ENCODE peak calls at places on chromosome 15, in four cellular contexts. T is right lobe of liver, F is esophagus muscularis mucosa, Y is body of pancreas. P is an unnamed sample. For H3K27me3, the result is how much of the 10 kb centered on the place peaks cover.

GRCh38 chr15:70752142-70752754 is 11.1 kb downstream of the UACA start:
- DNase-seq in T (no peak), F (no peak), Y (no peak), P (peak)

GRCh38 chr15:80866936-80867335 is 87.8 kb downstream of the CEMIP start:
- DNase-seq in T (no peak), F (no peak), Y (no peak), P (no peak)

GRCh38 chr15:28017423-28017924 is 81.6 kb downstream of the OCA2 start:
- DNase-seq in T (peak), F (peak), Y (no peak), P (no peak)

GRCh38 chr15:56679247-56679646 is 54.1 kb downstream of the ZNF280D start:
- DNase-seq in T (no peak), F (no peak), Y (no peak), P (no peak)

GRCh38 chr15:47987908-47988532 is 132.8 kb upstream of the SLC24A5 start:
- DNase-seq in T (no peak), F (no peak), Y (peak), P (peak)

GRCh38 chr15:83099290-83099689 is 8.2 kb upstream of the TM6SF1 start:
- DNase-seq in T (no peak), F (no peak), Y (no peak), P (no peak)

GRCh38 chr15:91302588-91303439 is 202.8 kb downstream of the SV2B start:
- DNase-seq in T (no peak), F (no peak), Y (peak), P (peak)

GRCh38 chr15:81492303-81492702 is 118.3 kb upstream of the TMC3 start:
- DNase-seq in T (no peak), F (no peak), Y (no peak), P (no peak)

GRCh38 chr15:31367730-31368344 is 41.2 kb downstream of the KLF13 start:
- DNase-seq in T (no peak), F (no peak), Y (no peak), P (no peak)

GRCh38 chr15:39594764-39595620 is 14.1 kb downstream of the THBS1 start:
- DNase-seq in T (no peak), F (no peak), Y (no peak), P (no peak)

DNA sequence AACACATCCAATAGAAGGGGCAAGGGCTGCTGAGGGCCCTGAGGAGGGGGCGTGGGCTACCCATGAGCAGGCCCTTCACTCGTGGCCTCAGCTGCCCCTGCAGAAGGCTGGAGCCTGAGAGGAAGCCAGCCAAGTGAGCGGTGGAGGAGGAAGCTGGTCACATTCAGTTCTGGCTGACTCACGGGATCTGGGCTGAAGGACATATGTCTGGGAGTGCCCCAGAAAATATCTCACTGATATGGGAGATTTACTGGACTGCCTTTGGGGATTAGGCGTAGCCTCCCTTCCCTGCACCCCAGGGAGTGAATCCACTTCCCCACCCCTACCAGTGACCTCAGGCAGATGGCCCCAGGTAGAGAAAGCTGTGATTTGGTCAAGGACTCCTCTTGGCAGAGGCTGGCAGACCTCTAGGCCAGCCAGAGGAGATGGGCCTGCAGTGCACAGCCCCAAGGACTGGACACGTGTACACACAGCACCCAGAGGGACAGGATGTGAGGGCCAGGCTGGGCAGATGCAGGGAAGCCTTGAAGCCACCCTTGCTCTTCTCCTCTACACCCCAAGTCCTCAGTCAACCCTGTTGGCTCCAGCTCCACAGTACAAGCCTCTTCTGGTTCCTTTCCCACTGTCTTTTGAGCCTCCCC is 14.2 kb upstream of the ANKDD1A start:
- DNase-seq in T (no peak), F (no peak), Y (peak), P (peak)
- TF ChIP-seq POLR2A in T (no peak), F (no peak), Y (no peak), P (no peak)

DNA sequence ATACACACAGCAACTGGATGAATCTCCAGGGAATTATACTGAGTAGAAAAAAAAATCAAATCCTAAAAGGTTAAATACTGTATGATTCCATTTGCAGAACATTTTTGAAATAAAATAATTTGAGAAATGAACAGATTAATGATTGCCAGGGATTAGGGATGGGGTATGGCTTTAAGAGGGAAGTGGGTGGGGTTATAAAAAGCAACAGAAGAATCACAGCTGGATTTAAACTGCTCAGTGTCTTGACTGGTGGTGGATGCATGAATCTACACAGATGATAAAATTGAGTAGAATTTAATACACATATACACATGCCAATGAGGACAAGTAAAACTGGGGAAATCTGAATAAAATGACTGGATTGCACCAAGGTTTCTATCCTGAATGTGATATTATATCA is 79.7 kb upstream of the GOLGA8B start:
- DNase-seq in T (no peak), F (no peak), Y (no peak), P (no peak)
- H3K27me3 ChIP-seq in T (under half), F (under half), Y (under half), P (under half)

DNA sequence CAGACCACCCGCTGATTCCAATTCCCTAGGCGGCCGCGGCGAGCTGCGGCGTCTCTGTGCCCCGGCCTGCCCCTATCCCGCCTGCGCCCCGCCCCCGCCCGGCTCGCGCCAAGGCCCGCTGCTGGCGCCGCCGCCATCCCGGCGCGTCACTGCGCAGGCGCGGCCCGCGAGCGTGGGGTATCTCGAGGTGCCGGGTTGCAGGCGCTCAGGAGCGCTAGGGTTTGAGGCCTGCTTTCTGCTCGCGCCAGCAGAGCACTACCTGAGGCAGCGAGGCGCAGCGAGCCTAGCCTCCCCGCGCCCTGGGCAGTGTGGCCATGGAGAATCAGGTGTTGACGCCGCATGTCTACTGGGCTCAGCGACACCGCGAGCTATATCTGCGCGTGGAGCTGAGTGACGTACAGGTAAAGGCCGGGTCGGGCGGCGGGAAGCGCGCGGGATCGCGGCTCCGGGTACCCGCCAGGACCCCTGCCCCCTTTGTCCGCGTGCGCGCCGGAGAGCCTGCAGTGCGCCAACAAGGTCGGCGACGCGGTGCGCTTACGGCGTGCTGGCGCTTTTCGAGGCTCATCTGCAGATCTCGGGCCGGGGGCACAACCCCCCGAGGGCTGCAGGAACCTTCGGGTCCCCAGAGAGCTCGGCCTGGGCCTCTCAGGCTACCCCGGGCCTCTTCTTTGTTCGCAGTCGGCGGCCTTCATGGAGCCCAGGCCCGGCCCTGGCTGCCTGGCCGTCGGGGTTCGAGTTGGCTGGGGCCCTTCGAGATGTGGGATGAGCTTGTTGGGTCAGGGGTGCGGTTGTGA is at the start of gene HACD3:
- DNase-seq in T (peak), F (peak), Y (peak), P (peak)
- TF ChIP-seq POLR2A in T (peak), F (no peak), Y (peak), P (no peak)

GRCh38 chr15:66955001-66955516 is 110.3 kb upstream of the SMAD3 start:
- DNase-seq in T (no peak), F (no peak), Y (no peak), P (no peak)
- H3K27me3 ChIP-seq in T (under half), F (under half), Y (under half), P (under half)

GRCh38 chr15:78077053-78077859 is at the start of gene TBC1D2B:
- DNase-seq in T (peak), F (no peak), Y (peak), P (peak)
- TF ChIP-seq POLR2A in T (peak), F (no peak), Y (peak), P (no peak)

DNA sequence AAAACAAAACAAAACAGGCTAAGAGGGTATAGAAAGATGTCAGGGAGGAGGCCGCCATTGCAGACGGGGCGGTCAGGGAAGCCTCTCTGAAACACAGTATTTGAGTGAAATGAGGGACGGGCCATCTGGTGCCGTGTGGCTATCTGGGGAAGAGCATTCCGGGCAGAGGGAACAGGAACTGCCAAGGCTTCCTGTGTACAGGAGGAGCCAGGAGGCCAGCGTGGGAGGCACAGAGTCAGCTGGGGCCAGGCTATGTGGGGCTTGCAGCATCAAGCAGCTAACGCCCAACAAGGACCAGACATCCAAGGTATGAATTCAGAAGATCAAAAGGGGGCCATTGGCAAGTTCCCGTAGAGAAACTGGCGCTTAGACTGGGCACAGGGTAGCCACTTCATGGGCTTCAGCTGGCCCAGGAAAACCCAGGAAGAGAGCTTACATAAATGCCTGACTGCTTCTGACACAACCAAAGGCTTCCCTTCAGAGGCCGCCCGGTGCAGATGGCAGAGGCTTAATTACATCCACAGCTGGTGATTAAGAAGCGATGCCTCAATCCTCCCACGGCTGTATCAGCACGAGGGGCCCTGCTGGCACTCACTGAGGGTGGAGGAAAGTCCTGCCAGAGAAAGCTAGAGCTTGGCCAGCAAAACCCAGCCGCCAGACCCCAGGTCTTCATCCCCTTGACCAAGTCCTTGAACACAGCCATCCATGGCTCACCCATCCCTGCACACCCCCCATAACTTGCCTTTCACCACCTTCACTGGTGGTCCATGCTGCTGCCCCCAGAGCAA is 144.9 kb downstream of the MEGF11 start:
- DNase-seq in T (no peak), F (no peak), Y (no peak), P (no peak)
- H3K27me3 ChIP-seq in T (under half), F (under half), Y (under half), P (under half)

DNA sequence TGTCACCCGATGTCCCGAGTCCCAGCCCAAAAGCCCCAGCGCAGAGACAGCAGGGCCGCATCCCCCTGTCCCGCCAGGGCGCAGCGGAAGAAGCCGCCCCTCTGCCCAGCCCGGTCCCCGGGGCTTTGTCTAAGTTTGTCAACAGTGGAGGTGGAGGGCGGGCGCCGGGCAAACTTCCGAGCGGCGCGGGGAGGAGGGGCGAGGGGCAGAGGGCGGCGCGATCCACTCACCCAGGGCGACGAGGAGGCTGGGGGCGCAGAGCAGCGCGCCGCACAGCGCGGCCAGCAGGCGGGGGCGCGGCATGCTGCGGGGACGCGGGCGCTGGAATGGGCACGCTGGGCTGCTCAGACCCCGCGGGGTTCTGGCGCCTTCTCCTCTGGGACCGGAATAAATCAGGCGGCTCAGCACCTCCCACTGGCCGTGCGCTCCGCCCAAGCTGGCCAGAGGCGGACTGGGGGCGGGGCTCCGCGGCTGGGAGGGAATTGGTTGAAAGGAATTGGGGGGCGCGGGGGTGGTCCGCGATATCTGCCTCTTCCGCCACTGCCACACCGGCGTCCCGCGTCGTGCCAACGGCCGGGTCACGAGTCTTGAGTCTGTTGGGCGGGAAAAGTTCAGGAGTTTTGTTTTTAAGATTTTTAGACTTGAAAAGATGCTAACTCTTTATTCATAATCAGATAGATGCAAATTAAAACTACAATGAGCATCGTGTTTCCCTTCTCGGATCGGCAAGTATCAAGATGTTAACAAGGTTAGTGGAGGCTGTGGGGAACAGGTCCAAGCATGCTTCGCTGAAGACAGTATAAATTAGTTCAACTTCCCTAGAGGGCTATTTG is at the start of gene MFGE8:
- DNase-seq in T (peak), F (peak), Y (peak), P (peak)
- TF ChIP-seq POLR2A in T (peak), F (peak), Y (no peak), P (no peak)

DNA sequence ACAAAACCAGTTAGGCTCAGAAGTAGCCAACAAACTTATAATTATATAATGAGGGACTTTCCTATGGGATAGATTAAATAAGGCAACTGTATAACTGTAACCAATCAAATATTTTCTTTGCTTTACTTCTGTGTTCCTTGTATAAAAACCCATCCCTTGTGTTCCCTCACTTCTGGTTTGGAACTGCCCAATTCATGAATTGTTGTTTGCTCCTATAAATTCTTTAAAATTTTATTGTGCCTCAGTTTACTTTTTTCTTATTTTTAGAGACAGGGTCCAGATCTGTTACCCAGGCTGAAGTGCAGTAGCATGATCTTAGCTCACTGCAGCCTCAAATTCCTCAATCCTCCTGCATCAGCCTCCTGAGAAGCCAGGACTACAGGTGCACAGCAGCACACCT is 155.7 kb downstream of the SMAD6 start:
- DNase-seq in T (no peak), F (no peak), Y (no peak), P (no peak)
- H3K27me3 ChIP-seq in T (under half), F (under half), Y (under half), P (under half)

DNA sequence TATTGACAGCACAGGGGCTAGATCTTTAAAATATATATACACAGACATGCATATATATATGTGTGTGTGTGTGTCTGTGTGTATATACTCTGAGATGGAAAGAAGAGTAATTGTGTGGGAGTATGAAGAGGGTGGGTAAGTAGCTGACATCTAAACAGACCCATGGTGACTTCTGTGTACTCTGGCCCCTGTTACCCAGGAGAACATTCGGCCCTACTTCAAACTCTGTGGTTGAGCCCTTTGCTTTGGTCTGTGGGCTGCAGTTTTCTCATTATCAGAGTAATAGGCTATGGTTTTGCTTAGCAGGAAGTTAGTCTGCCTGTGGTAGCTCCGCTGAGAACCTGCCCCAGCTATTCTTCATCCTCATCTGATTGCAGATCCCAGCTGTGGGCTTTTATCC is 141.4 kb downstream of the RBPMS2 start:
- DNase-seq in T (no peak), F (no peak), Y (no peak), P (no peak)
- TF ChIP-seq POLR2A in T (no peak), F (no peak), Y (no peak), P (no peak)

GRCh38 chr15:36406366-36406765 is 173.1 kb upstream of the CDIN1 start:
- DNase-seq in T (no peak), F (no peak), Y (no peak), P (no peak)
- H3K27me3 ChIP-seq in T (under half), F (under half), Y (under half), P (under half)

P was measured in testis.